ENCODE peak calls at places on chromosome 21, in ten cellular contexts. K is nucleus accumbens; O is heart right ventricle; N is retinal pigment epithelial cell; Q is astrocyte of the cerebellum; S is naive thymus-derived CD4-positive, alpha-beta T cell; H is fibroblast of the aortic adventitia; E is substantia nigra; U is GM23338; F is breast epithelium. C is an unnamed sample.

GRCh38 chr21:29367335-29367734 is 68.6 kb downstream of the BACH1 start:
- DNase-seq in K (no peak), O (no peak), N (no peak), Q (no peak), S (no peak), H (no peak), E (no peak), U (no peak), F (no peak), C (no peak)

GRCh38 chr21:46180079-46180722 is 4.1 kb downstream of the SPATC1L start:
- DNase-seq in K (no peak), O (no peak), N (no peak), Q (no peak), S (no peak), H (no peak), E (no peak), U (no peak), F (no peak), C (no peak)

GRCh38 chr21:16579538-16579937 is 849.8 kb downstream of the USP25 start:
- DNase-seq in K (no peak), O (no peak), N (no peak), Q (peak), S (no peak), H (peak), E (no peak), U (no peak), F (no peak), C (no peak)

GRCh38 chr21:33031152-33031551 is 5.4 kb downstream of the OLIG2 start:
- DNase-seq in K (no peak), O (no peak), N (no peak), Q (no peak), S (no peak), H (no peak), E (no peak), U (no peak), F (no peak), C (no peak)

GRCh38 chr21:39951183-39952101 is 84.2 kb downstream of the PCP4 start:
- DNase-seq in K (no peak), O (no peak), N (no peak), Q (no peak), S (no peak), H (no peak), E (no peak), U (peak), F (no peak), C (no peak)

GRCh38 chr21:20551939-20552338 is 446.3 kb upstream of the NCAM2 start:
- DNase-seq in K (no peak), O (no peak), N (no peak), Q (no peak), S (no peak), H (no peak), E (no peak), U (no peak), F (no peak), C (no peak)

GRCh38 chr21:44833663-44834062 is 15.8 kb upstream of the SUMO3 start:
- DNase-seq in K (no peak), O (no peak), N (no peak), Q (no peak), S (no peak), H (no peak), E (no peak), U (no peak), F (no peak), C (no peak)

GRCh38 chr21:38488640-38489282 is 9.5 kb downstream of the ERG start:
- DNase-seq in K (no peak), O (no peak), N (no peak), Q (no peak), S (no peak), H (no peak), E (no peak), U (no peak), F (no peak), C (peak)

C was measured in epithelial cell of prostate.